ENCODE peak calls at places on chromosomes 1 and 21, in eight cellular contexts. Z is heart left ventricle, L is GM23248, E is sigmoid colon, B is stomach, H is PC-3, U is esophagus squamous epithelium, R is colonic mucosa. W is an unnamed sample.

GRCh38 chr21:44800971-44801467 is 601 bp downstream of the UBE2G2 start:
- DNase-seq in U (no peak), E (no peak), R (peak; percentile 32), H (peak; percentile 60), Z (no peak), L (peak; percentile 61), B (no peak), W (no peak)

GRCh38 chr1:185309566-185309965 is 7.5 kb downstream of the IVNS1ABP start:
- DNase-seq in L (no peak), B (peak; percentile 58), Z (no peak), E (no peak), R (no peak), H (no peak), U (no peak), W (no peak)

GRCh38 chr21:44837537-44837936 is 19.7 kb upstream of the SUMO3 start:
- DNase-seq in B (no peak), R (no peak), H (no peak), Z (no peak), E (no peak), U (no peak), L (no peak), W (no peak)

GRCh38 chr1:38512024-38512623 is 347.4 kb downstream of the RRAGC start:
- DNase-seq in E (no peak), U (no peak), R (no peak), H (no peak), Z (no peak), B (no peak), L (no peak), W (no peak)

GRCh38 chr21:44418108-44418875 is 37.0 kb upstream of the LRRC3 start:
- DNase-seq in H (no peak), Z (no peak), U (no peak), B (no peak), E (peak; percentile 50), R (no peak), L (no peak), W (no peak)

GRCh38 chr1:223752721-223753515 is 40.6 kb downstream of the CAPN2 start:
- DNase-seq in U (no peak), Z (no peak), B (no peak), L (no peak), H (no peak), R (no peak), E (no peak), W (no peak)

GRCh38 chr1:115977481-115978258 is 1.4 kb downstream of the SLC22A15 start:
- DNase-seq in E (no peak), B (no peak), U (no peak), H (peak; percentile 56), Z (no peak), L (peak; percentile 89), R (no peak), W (peak; percentile 44)

GRCh38 chr21:17925000-17925610 is 105.9 kb upstream of the C21orf91 start:
- DNase-seq in H (peak; percentile 83), B (peak; percentile 60), E (no peak), R (peak; percentile 58), Z (peak; percentile 42), L (peak; percentile 68), U (no peak), W (peak; percentile 51)

GRCh38 chr1:171743014-171743870 is 1.4 kb upstream of the VAMP4 start:
- DNase-seq in B (no peak), E (no peak), R (peak; percentile 30), L (peak; percentile 95), Z (no peak), H (peak; percentile 98), U (no peak), W (no peak)

GRCh38 chr1:42419449-42419848 is 36.4 kb downstream of the ZMYND12 start:
- DNase-seq in B (no peak), Z (peak; percentile 92), L (peak; percentile 17), U (no peak), E (peak; percentile 94), H (no peak), R (no peak), W (no peak)

GRCh38 chr1:225362805-225363204 is 65.0 kb downstream of the LBR start:
- DNase-seq in E (no peak), H (no peak), Z (no peak), U (no peak), B (no peak), L (no peak), R (no peak), W (no peak)

GRCh38 chr1:220370041-220370700 is 97.9 kb upstream of the RAB3GAP2 start:
- DNase-seq in U (no peak), H (peak; percentile 90), B (no peak), R (no peak), Z (no peak), E (no peak), L (peak; percentile 97), W (no peak)

GRCh38 chr1:232577809-232578208 is 52.1 kb downstream of the SIPA1L2 start:
- DNase-seq in L (no peak), B (no peak), U (no peak), H (no peak), E (no peak), R (no peak), Z (no peak), W (no peak)

GRCh38 chr21:33011462-33011861 is 14.3 kb upstream of the OLIG2 start:
- DNase-seq in R (no peak), H (peak; percentile 97), B (no peak), Z (no peak), L (peak; percentile 95), U (no peak), E (no peak), W (no peak)

GRCh38 chr1:3134378-3135072 is 65.5 kb downstream of the PRDM16 start:
- DNase-seq in U (no peak), R (no peak), L (no peak), H (no peak), Z (no peak), E (no peak), B (peak; percentile 50), W (no peak)
- H3K4me3 ChIP-seq in U (no peak overlapping the region), R (no peak overlapping the region), L (no peak overlapping the region), H (no peak overlapping the region), Z (no peak overlapping the region), E (no peak overlapping the region), B (no peak overlapping the region), W (no peak overlapping the region)

DNA sequence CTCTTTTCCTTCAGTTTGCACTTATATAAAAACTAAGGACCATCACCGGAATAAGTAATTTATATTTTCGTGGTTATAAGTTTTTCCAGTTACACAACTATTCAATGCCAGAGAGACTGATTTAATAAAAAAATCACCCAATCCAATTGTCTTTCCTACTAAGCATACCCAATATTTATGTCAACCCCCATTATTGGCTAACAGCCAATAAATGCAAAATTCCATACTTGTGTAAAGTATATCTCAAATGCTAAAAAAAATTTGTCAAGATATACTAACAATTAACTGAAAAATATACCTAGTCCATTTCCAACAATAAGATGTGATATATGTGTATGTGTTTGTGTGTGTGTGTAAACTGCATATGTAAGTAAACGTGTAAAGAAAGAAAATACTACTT is 117.4 kb downstream of the AGBL4 start:
- DNase-seq in B (no peak), H (no peak), U (no peak), Z (no peak), L (no peak), E (no peak), R (no peak), W (no peak)
- H3K9me3 ChIP-seq in B (no peaks in the 10 kb centered on the region), H (no peaks in the 10 kb centered on the region), U (peaks cover under 1% of the 10 kb centered on the region), Z (no peaks in the 10 kb centered on the region), L (no peaks in the 10 kb centered on the region), E (no peaks in the 10 kb centered on the region), R (no peaks in the 10 kb centered on the region), W (no peaks in the 10 kb centered on the region)

GRCh38 chr1:114153051-114153620 is 533 bp downstream of the SYT6 start:
- DNase-seq in B (no peak), H (no peak), U (no peak), L (no peak), R (no peak), E (no peak), Z (no peak), W (no peak)

GRCh38 chr1:114154146-114154962 is 685 bp upstream of the SYT6 start:
- DNase-seq in E (no peak), B (no peak), Z (no peak), U (no peak), R (no peak), H (no peak), L (peak; percentile 62), W (no peak)

GRCh38 chr1:114150016-114150415 is 3.7 kb downstream of the SYT6 start:
- DNase-seq in Z (no peak), E (no peak), R (no peak), H (no peak), B (no peak), U (no peak), L (no peak), W (no peak)

GRCh38 chr1:114153621-114154145 is at the start of gene SYT6:
- DNase-seq in U (no peak), L (peak; percentile 5), H (no peak), Z (no peak), B (no peak), R (no peak), E (no peak), W (no peak)

GRCh38 chr1:114152211-114153050 is 1.2 kb downstream of the SYT6 start:
- DNase-seq in Z (peak; percentile 46), E (peak; percentile 75), L (peak; percentile 81), H (peak; percentile 43), U (no peak), R (no peak), B (peak; percentile 37), W (peak; percentile 40)
- H3K4me3 ChIP-seq in Z (peak overlapping the region; percentile 43), E (peak overlapping the region; percentile 49), L (peak overlapping the region; percentile 29), H (peak overlapping the region; percentile 65), U (peak overlapping the region; percentile 19), R (peak overlapping the region; percentile 23), B (peak overlapping the region; percentile 46), W (no peak overlapping the region)

DNA sequence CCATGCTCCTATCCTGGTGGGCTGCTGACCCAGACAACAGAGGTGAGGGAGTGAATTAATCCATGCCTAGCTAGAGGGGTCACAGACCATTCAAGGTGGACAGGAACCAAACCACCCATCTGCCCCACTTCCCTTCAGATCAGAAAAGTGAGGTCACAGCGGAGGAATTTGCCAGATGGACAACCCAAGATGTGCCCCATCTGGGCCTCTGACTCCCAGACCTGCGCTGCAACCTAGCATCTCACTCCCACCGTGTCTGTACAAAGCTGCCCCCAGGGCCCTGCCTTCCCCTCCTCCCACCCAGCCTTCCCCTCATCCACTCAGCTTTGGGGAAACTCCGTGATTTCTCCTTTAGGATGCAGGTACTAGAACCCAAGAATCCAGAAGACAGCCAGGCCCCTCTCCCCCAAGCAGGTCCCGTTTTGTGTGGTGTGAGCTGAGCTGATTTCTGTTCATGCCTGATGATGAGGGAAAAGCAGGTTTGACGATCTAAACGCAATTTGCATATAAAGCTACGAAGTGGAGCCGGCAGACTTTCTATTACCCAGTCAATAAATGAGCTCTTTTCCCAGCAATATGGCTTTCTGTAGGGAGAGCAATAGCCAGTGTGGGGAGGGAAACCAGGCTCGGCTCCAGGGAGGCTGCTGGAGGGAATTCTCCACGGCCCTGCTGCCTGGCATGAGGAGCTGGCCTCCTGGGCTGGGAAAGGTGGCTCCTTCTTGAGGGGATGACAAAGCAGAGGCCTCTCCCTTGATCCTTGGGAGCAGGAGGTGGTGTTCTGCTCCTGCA is 140.9 kb upstream of the AJAP1 start:
- DNase-seq in H (no peak), B (no peak), U (no peak), E (no peak), R (no peak), Z (no peak), L (no peak), W (no peak)
- H3K9me3 ChIP-seq in H (no peaks in the 10 kb centered on the region), B (no peaks in the 10 kb centered on the region), U (no peaks in the 10 kb centered on the region), E (no peaks in the 10 kb centered on the region), R (no peaks in the 10 kb centered on the region), Z (no peaks in the 10 kb centered on the region), L (no peaks in the 10 kb centered on the region), W (peaks cover 2% of the 10 kb centered on the region)

GRCh38 chr1:109059026-109059425 is 16.8 kb downstream of the TAF13 start:
- DNase-seq in H (no peak), U (no peak), E (no peak), L (no peak), B (no peak), R (no peak), Z (no peak), W (no peak)
- H3K4me3 ChIP-seq in H (no peak overlapping the region), U (no peak overlapping the region), E (no peak overlapping the region), L (no peak overlapping the region), B (no peak overlapping the region), R (no peak overlapping the region), Z (no peak overlapping the region), W (no peak overlapping the region)